ENCODE peak calls at places on chromosome 22, in eight cellular contexts. T, X, S, U, Q, Z, Y and M are unnamed samples.

GRCh38 chr22:19064354-19065054 is 57.7 kb downstream of the DGCR2 start:
- DNase-seq in T (no peak), X (no peak), S (no peak), U (no peak), Q (no peak), Z (no peak), Y (no peak), M (no peak)

GRCh38 chr22:34804588-34804987 is 261.4 kb upstream of the ISX start:
- DNase-seq in T (no peak), X (peak; percentile 14), S (no peak), U (no peak), Q (no peak), Z (no peak), Y (peak; percentile 19), M (no peak)

GRCh38 chr22:19287076-19287724 is 4.3 kb downstream of the CLTCL1 start:
- DNase-seq in T (peak; percentile 62), X (no peak), S (no peak), U (peak; percentile 30), Q (no peak), Z (peak; percentile 16), Y (no peak), M (no peak)

GRCh38 chr22:50706481-50707125 is 31.4 kb upstream of the ACR start:
- DNase-seq in T (no peak), X (no peak), S (no peak), U (no peak), Q (no peak), Z (no peak), Y (no peak), M (no peak)

GRCh38 chr22:26466196-26466595 is 17.4 kb downstream of the HPS4 start:
- DNase-seq in T (peak; percentile 11), X (no peak), S (no peak), U (no peak), Q (no peak), Z (no peak), Y (no peak), M (no peak)

GRCh38 chr22:24431309-24432034 is 4.1 kb downstream of the ADORA2A start:
- DNase-seq in T (no peak), X (no peak), S (no peak), U (no peak), Q (no peak), Z (no peak), Y (no peak), M (no peak)

GRCh38 chr22:22348127-22348814 is 103.7 kb downstream of the VPREB1 start:
- DNase-seq in T (no peak), X (no peak), S (no peak), U (no peak), Q (no peak), Z (no peak), Y (peak; percentile 26), M (no peak)

GRCh38 chr22:31106001-31106571 is 1.3 kb downstream of the SELENOM start:
- DNase-seq in T (peak; percentile 46), X (peak; percentile 76), S (no peak), U (no peak), Q (peak; percentile 67), Z (no peak), Y (no peak), M (no peak)

GRCh38 chr22:45261407-45262088 is 20.9 kb upstream of the KIAA0930 start:
- DNase-seq in T (no peak), X (no peak), S (no peak), U (no peak), Q (no peak), Z (no peak), Y (no peak), M (no peak)

GRCh38 chr22:29030016-29030617 is 31.5 kb downstream of the C22orf31 start:
- DNase-seq in T (peak; percentile 68), X (peak; percentile 20), S (no peak), U (no peak), Q (no peak), Z (peak; percentile 25), Y (peak; percentile 73), M (no peak)

GRCh38 chr22:20566420-20567260 is 59.2 kb downstream of the MED15 start:
- DNase-seq in T (peak; percentile 91), X (no peak), S (peak; percentile 39), U (no peak), Q (no peak), Z (peak; percentile 92), Y (no peak), M (no peak)

GRCh38 chr22:42343136-42343484 is 72.7 kb upstream of the TCF20 start:
- DNase-seq in T (no peak), X (peak; percentile 72), S (no peak), U (no peak), Q (no peak), Z (no peak), Y (peak; percentile 42), M (no peak)

GRCh38 chr22:42969348-42969975 is 45.5 kb downstream of the PACSIN2 start:
- DNase-seq in T (peak; percentile 88), X (no peak), S (no peak), U (no peak), Q (no peak), Z (peak; percentile 95), Y (no peak), M (no peak)

GRCh38 chr22:25495286-25495685 is 69.2 kb upstream of the GRK3 start:
- DNase-seq in T (peak; percentile 18), X (no peak), S (no peak), U (no peak), Q (no peak), Z (no peak), Y (no peak), M (no peak)

GRCh38 chr22:44024288-44024908 is at the start of gene PARVB:
- DNase-seq in T (peak; percentile 48), X (peak; percentile 43), S (peak; percentile 20), U (no peak), Q (no peak), Z (peak; percentile 12), Y (peak; percentile 36), M (peak; percentile 31)

GRCh38 chr22:29375436-29376076 is 12.8 kb downstream of the AP1B1 start:
- DNase-seq in T (no peak), X (no peak), S (no peak), U (no peak), Q (no peak), Z (peak; percentile 14), Y (no peak), M (no peak)

GRCh38 chr22:22681221-22681739 is 36.9 kb downstream of the GGTLC2 start:
- DNase-seq in T (peak; percentile 59), X (no peak), S (no peak), U (no peak), Q (no peak), Z (peak; percentile 54), Y (no peak), M (no peak)

GRCh38 chr22:17842386-17842785 is 68.1 kb upstream of the BID start:
- DNase-seq in T (no peak), X (no peak), S (peak; percentile 30), U (no peak), Q (no peak), Z (no peak), Y (no peak), M (peak; percentile 66)

GRCh38 chr22:37207981-37208380 is 4.3 kb downstream of the SSTR3 start:
- DNase-seq in T (no peak), X (no peak), S (no peak), U (no peak), Q (no peak), Z (no peak), Y (no peak), M (no peak)

GRCh38 chr22:27370281-27370680 is 431.3 kb downstream of the MN1 start:
- DNase-seq in T (no peak), X (no peak), S (no peak), U (no peak), Q (no peak), Z (no peak), Y (no peak), M (no peak)